ENCODE peak calls at places on chromosomes 11 and 22, in seven cellular contexts. B, X, L, W, M, Q and D are unnamed samples.

GRCh38 chr11:3225826-3226750 is 6.1 kb downstream of the MRGPRE start:
- DNase-seq in Q (no peak), B (no peak), L (no peak), X (no peak), M (no peak), W (no peak), D (no peak)

GRCh38 chr11:86818466-86819282 is 18.3 kb downstream of the PRSS23 start:
- DNase-seq in B (no peak), X (no peak), Q (peak), M (no peak), L (no peak), W (no peak), D (no peak)

GRCh38 chr11:88315981-88316441 is 21.5 kb downstream of the CTSC start:
- DNase-seq in Q (no peak), X (no peak), W (no peak), B (no peak), L (no peak), M (no peak), D (no peak)

GRCh38 chr11:62671272-62671603 is 235 bp upstream of the UQCC3 start:
- DNase-seq in L (no peak), Q (no peak), W (no peak), B (no peak), M (no peak), X (no peak), D (no peak)

GRCh38 chr11:126357055-126357962 is 1.8 kb downstream of the ST3GAL4 start:
- DNase-seq in L (no peak), X (no peak), Q (no peak), W (no peak), B (no peak), M (no peak), D (peak)

GRCh38 chr22:23984430-23984829 is 4.5 kb downstream of the GSTT2 start:
- DNase-seq in M (no peak), W (no peak), L (no peak), Q (no peak), B (no peak), X (no peak), D (no peak)

GRCh38 chr11:44751066-44751465 is 24.3 kb downstream of the TSPAN18 start:
- DNase-seq in L (no peak), X (no peak), B (no peak), Q (no peak), W (no peak), M (no peak), D (no peak)

GRCh38 chr11:36976740-36977139 is 378.7 kb upstream of the RAG2 start:
- DNase-seq in Q (no peak), L (no peak), X (peak), M (no peak), W (no peak), B (no peak), D (no peak)

GRCh38 chr11:63639195-63639832 is 25.1 kb upstream of the PLAAT3 start:
- DNase-seq in X (no peak), Q (no peak), B (no peak), L (no peak), M (no peak), W (no peak), D (no peak)

GRCh38 chr22:48710410-48710809 is 1117.3 kb downstream of the BRD1 start:
- DNase-seq in X (no peak), W (no peak), M (no peak), L (peak), Q (no peak), B (no peak), D (peak)

GRCh38 chr11:16779436-16779835 is 41.0 kb downstream of the C11orf58 start:
- DNase-seq in X (no peak), Q (no peak), L (no peak), B (no peak), W (peak), M (no peak), D (peak)

GRCh38 chr22:20864186-20864908 is 5.5 kb downstream of the SNAP29 start:
- DNase-seq in B (no peak), L (peak), Q (no peak), X (no peak), M (no peak), W (no peak), D (no peak)

GRCh38 chr22:43331698-43332097 is 11.5 kb downstream of the SCUBE1 start:
- DNase-seq in B (no peak), X (no peak), M (no peak), Q (no peak), W (no peak), L (no peak), D (no peak)

GRCh38 chr11:115391598-115391997 is 112.6 kb downstream of the CADM1 start:
- DNase-seq in Q (no peak), L (no peak), B (no peak), W (no peak), X (no peak), M (no peak), D (no peak)

GRCh38 chr11:81975261-81975900 is 758.3 kb downstream of the FAM181B start:
- DNase-seq in B (no peak), X (no peak), L (no peak), Q (no peak), M (no peak), W (no peak), D (no peak)

GRCh38 chr22:47396515-47396914 is 634.1 kb downstream of the TBC1D22A start:
- DNase-seq in L (peak), M (no peak), B (no peak), Q (no peak), X (no peak), W (no peak), D (peak)

GRCh38 chr11:32960553-32961164 is 55.0 kb upstream of the DEPDC7 start:
- DNase-seq in B (no peak), X (no peak), M (peak), L (no peak), Q (peak), W (no peak), D (no peak)

GRCh38 chr11:120554771-120555432 is 43.4 kb downstream of the GRIK4 start:
- DNase-seq in B (no peak), L (no peak), Q (no peak), W (no peak), M (no peak), X (no peak), D (peak)

GRCh38 chr22:39956932-39957664 is 3.1 kb upstream of the TMA7B start:
- DNase-seq in B (no peak), X (no peak), L (no peak), M (no peak), W (peak), Q (no peak), D (no peak)

GRCh38 chr11:118260353-118260752 is 3.7 kb downstream of the MPZL2 start:
- DNase-seq in Q (no peak), L (no peak), M (no peak), X (no peak), W (no peak), B (no peak), D (no peak)

GRCh38 chr11:120381401-120381800 is 45.2 kb downstream of the ARHGEF12 start:
- DNase-seq in M (no peak), L (no peak), X (no peak), Q (no peak), W (no peak), B (no peak), D (no peak)

GRCh38 chr11:115657586-115657985 is 153.4 kb upstream of the CADM1 start:
- DNase-seq in W (no peak), B (no peak), L (no peak), M (no peak), Q (no peak), X (no peak), D (no peak)

GRCh38 chr22:46803031-46803880 is 40.8 kb downstream of the TBC1D22A start:
- DNase-seq in M (no peak), W (peak), B (peak), Q (peak), X (no peak), L (peak), D (no peak)

GRCh38 chr11:119254239-119254638 is 48.1 kb downstream of the CBL start:
- DNase-seq in W (no peak), B (no peak), M (no peak), X (no peak), L (no peak), Q (no peak), D (no peak)

GRCh38 chr11:11979487-11980117 is 28.8 kb downstream of the DKK3 start:
- DNase-seq in Q (peak), L (no peak), X (peak), M (peak), B (no peak), W (no peak), D (no peak)

GRCh38 chr11:75031771-75032549 is 43.2 kb downstream of the NEU3 start:
- DNase-seq in M (no peak), L (peak), W (peak), Q (peak), B (peak), X (peak), D (no peak)

GRCh38 chr11:12189543-12190235 is 79.3 kb downstream of the MICAL2 start:
- DNase-seq in B (no peak), Q (no peak), M (no peak), W (no peak), L (no peak), X (no peak), D (no peak)

GRCh38 chr11:96854425-96854824 is 464.6 kb downstream of the JRKL start:
- DNase-seq in Q (no peak), W (no peak), L (no peak), X (no peak), M (no peak), B (no peak), D (no peak)